ENCODE peak calls at places on chromosomes 3 and 15, in six cellular contexts. Y is stomach, G is endothelial cell, S is astrocyte of the spinal cord, J is transverse colon, N is omental fat pad. E is an unnamed sample.

GRCh38 chr3:174862101-174862500 is 3.0 kb downstream of the NAALADL2 start:
- DNase-seq in S (no peak), G (no peak), N (no peak), Y (peak; percentile 60), J (peak; percentile 61), E (no peak)

GRCh38 chr3:34106879-34107278 is 308.4 kb downstream of the PDCD6IP start:
- DNase-seq in S (peak; percentile 20), N (no peak), Y (peak; percentile 43), J (peak; percentile 25), G (peak; percentile 70), E (peak; percentile 42)

GRCh38 chr15:64464271-64465005 is 4.1 kb downstream of the ZNF609 start:
- DNase-seq in J (no peak), N (no peak), G (no peak), S (peak; percentile 26), Y (no peak), E (no peak)

GRCh38 chr3:54180926-54181325 is 58.6 kb downstream of the CACNA2D3 start:
- DNase-seq in Y (no peak), N (no peak), J (no peak), S (no peak), G (no peak), E (no peak)

GRCh38 chr3:23915537-23916108 is 1.2 kb downstream of the NKIRAS1 start:
- DNase-seq in Y (no peak), N (no peak), J (no peak), S (peak; percentile 76), G (no peak), E (no peak)

GRCh38 chr3:172153335-172153861 is 114.0 kb downstream of the FNDC3B start:
- DNase-seq in Y (peak; percentile 92), N (peak; percentile 66), G (peak; percentile 67), J (peak; percentile 87), S (peak; percentile 99), E (peak; percentile 57)

GRCh38 chr15:22888120-22888859 is 49.8 kb downstream of the NIPA2 start:
- DNase-seq in N (no peak), J (no peak), Y (no peak), S (peak; percentile 93), G (no peak), E (no peak)

GRCh38 chr3:61772439-61772838 is 211.1 kb downstream of the PTPRG start:
- DNase-seq in N (no peak), J (no peak), Y (no peak), G (no peak), S (peak; percentile 26), E (no peak)

DNA sequence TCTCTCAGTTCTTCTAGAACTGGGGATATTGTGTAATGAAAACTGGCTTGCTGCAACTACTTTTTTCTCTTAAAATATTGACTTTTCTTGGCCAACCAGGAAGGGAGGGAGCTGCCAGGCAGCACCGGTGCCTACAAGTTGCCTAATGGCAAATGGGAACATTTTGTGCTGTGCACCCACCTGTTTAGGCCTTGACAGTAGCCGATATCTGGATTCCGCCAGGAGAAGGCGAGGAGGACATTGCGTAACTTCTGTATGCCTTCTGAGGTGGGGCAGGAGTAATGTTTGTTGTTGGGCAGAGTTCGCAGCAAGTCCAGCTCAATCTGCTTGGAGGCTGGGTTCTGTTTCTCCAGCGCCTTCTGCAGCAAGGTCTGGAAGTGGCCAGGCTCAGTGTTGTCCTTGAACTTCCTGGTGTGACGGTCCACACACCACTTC is 64.9 kb downstream of the TBC1D2B start:
- DNase-seq in G (no peak), N (no peak), J (peak; percentile 79), S (no peak), Y (peak; percentile 90), E (no peak)
- TF ChIP-seq CTCF in G (no peak), N (no peak), J (no peak), S (no peak), Y (no peak), E (no peak)

DNA sequence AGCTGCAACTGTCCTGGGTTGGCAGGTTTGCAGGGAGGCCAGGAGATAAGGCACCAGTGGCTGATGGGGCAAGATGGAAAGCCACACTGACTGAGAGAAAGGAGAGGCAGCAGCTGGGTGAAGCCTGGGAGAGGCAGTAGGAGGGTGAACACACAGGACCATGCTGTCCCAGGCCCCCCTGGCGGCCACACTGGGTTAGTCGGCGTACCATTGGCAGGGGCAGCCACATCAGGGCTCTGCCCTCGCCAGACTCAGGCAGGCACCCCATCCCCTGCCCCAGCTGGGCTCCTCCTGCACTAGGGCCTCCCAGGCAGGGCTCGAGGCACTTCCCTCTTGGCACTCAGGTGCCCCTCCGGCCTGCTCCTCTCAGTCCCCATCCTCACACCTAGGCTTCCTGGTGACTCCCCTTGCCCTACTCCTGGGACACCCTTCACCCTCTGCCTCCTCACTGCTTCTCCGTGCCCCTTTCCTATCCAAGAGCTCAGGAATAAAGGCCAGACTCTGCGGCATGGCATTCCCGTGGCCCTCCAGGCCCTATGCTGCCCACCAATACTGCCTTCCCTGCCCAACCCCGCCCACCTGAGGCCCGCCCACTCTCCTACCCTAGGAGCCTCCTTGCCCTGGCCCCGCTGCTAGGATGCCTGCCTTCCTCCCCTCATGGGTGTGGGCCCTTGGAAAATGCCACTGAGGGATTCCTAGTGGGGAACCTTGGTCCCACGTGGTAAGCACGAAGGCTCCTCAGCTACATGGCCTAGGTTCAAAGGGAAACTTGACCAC is 28.8 kb upstream of the DUSP7 start:
- DNase-seq in Y (no peak), S (no peak), J (no peak), N (no peak), G (peak; percentile 23), E (no peak)
- TF ChIP-seq CTCF in Y (no peak), S (no peak), J (no peak), N (no peak), G (no peak), E (no peak)

GRCh38 chr3:137792633-137793271 is 28.6 kb downstream of the SOX14 start:
- DNase-seq in S (no peak), Y (no peak), N (no peak), G (peak; percentile 57), J (no peak), E (no peak)
- TF ChIP-seq CTCF in S (peak; percentile 50), Y (no peak), N (no peak), G (peak; percentile 60), J (peak; percentile 22), E (no peak)

DNA sequence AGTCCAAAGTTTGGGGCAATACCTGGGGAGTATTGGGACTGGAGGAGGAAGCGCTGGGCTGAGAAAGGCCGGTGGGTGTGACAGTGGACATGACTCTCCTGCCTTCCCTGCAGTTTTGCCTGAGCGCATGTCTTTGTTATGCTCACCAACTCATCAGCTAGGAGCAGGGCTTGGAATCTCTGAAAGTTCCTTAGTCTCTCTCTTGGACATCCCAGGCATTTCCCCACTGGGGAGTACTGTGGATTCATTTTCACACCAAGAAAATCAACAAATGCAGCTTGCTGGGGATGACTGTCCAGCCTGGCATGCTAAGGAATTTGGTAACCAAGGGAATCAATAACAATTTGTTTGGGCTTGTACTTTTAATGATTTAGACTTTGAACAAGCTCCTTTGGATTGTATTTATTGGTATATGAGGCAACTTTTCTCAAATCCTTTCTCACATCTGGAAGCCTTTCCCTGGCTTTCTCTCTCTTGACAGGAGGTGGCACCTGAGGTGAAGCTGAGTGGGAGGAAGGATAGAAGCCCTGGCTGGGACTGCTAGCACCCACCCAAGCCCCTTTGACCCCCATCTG is 48.5 kb upstream of the CHST2 start:
- DNase-seq in J (no peak), G (no peak), N (no peak), Y (no peak), S (peak; percentile 75), E (no peak)
- TF ChIP-seq CTCF in J (no peak), G (no peak), N (no peak), Y (no peak), S (peak; percentile 2), E (no peak)

GRCh38 chr3:50122661-50123391 is 32.3 kb upstream of the SEMA3F start:
- DNase-seq in J (no peak), N (no peak), S (no peak), Y (no peak), G (no peak), E (no peak)

GRCh38 chr3:50123394-50124361 is 31.4 kb upstream of the SEMA3F start:
- DNase-seq in S (no peak), Y (no peak), N (no peak), J (no peak), G (no peak), E (no peak)

GRCh38 chr3:50121416-50122032 is 32.8 kb downstream of the RBM5 start:
- DNase-seq in S (peak; percentile 77), N (peak; percentile 38), Y (peak; percentile 81), J (peak; percentile 81), G (peak; percentile 68), E (peak; percentile 72)

GRCh38 chr3:50120364-50121095 is 31.8 kb downstream of the RBM5 start:
- DNase-seq in G (no peak), Y (no peak), S (no peak), N (no peak), J (no peak), E (no peak)

DNA sequence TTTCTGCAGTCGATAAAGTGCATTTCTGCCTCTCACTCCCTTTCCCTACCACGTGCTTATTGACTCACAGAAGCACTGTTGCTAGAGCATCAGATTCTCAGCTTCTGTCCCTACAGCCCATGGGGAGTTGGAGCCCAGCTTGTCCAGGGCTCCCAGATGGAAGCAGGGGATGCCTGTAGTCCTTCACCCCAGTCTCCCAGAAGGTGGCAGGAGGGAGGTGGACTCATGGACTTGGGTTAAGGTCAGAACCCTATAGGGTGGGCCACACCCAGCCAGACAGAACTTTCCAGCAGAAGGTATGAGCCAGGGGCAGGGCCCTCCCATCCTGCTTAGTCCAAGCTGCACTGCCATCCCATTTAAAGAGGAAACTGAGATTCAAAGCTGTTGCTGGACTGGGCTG is 33.1 kb upstream of the SEMA3F start:
- DNase-seq in J (no peak), N (no peak), G (no peak), S (no peak), Y (no peak), E (no peak)
- TF ChIP-seq CTCF in J (no peak), N (no peak), G (no peak), S (no peak), Y (no peak), E (no peak)

E was measured in mesothelial cell of epicardium.